ENCODE peak calls at places on chromosomes 6 and 20, in six cellular contexts. A is CD8-positive, alpha-beta memory T cell; K is thyroid gland; R is A549; H is AG04450; C is neural progenitor cell. S is an unnamed sample.

GRCh38 chr6:41445268-41445667 is 100.9 kb upstream of the FOXP4 start:
- DNase-seq in K (no peak), H (no peak), C (no peak), R (no peak), A (no peak), S (no peak)

GRCh38 chr20:48916699-48917098 is 4.8 kb upstream of the ARFGEF2 start:
- DNase-seq in K (no peak), H (no peak), C (no peak), R (no peak), A (no peak), S (no peak)

GRCh38 chr20:309306-309840 is 12.0 kb downstream of the ZCCHC3 start:
- DNase-seq in R (no peak), H (no peak), A (no peak), K (no peak), C (no peak), S (no peak)

GRCh38 chr6:38350882-38351281 is 288.8 kb downstream of the BTBD9 start:
- DNase-seq in C (peak; percentile 11), A (no peak), R (no peak), K (peak; percentile 6), H (peak; percentile 47), S (no peak)

GRCh38 chr20:50093240-50093639 is 19.7 kb downstream of the UBE2V1 start:
- DNase-seq in H (no peak), C (no peak), A (no peak), R (no peak), K (no peak), S (no peak)

GRCh38 chr6:139361211-139361610 is 13.2 kb downstream of the CITED2 start:
- DNase-seq in C (no peak), A (no peak), R (no peak), K (no peak), H (no peak), S (no peak)

GRCh38 chr6:87884203-87884602 is 163.4 kb upstream of the SPACA1 start:
- DNase-seq in H (no peak), A (no peak), R (no peak), C (no peak), K (no peak), S (no peak)

GRCh38 chr6:160774399-160774798 is 72.4 kb downstream of the PLG start:
- DNase-seq in C (no peak), R (no peak), K (no peak), H (no peak), A (no peak), S (no peak)

GRCh38 chr6:157754351-157754750 is 68.7 kb upstream of the SNX9 start:
- DNase-seq in K (no peak), C (no peak), H (no peak), A (no peak), R (no peak), S (no peak)

GRCh38 chr6:105591053-105591452 is 188.2 kb upstream of the PREP start:
- DNase-seq in K (no peak), H (no peak), R (peak; percentile 79), A (no peak), C (no peak), S (no peak)

GRCh38 chr6:143119260-143119659 is 58.6 kb downstream of the AIG1 start:
- DNase-seq in A (no peak), C (no peak), K (no peak), H (no peak), R (no peak), S (no peak)

GRCh38 chr6:28884423-28885148 is 39.2 kb downstream of the TRIM27 start:
- DNase-seq in C (no peak), R (no peak), K (no peak), A (peak; percentile 48), H (no peak), S (no peak)

GRCh38 chr6:34560366-34561226 is 4.5 kb upstream of the SPDEF start:
- DNase-seq in R (no peak), K (no peak), A (no peak), H (no peak), C (no peak), S (no peak)

GRCh38 chr6:150924808-150925654 is 59.5 kb downstream of the MTHFD1L start:
- DNase-seq in H (no peak), A (no peak), K (no peak), C (no peak), R (peak; percentile 6), S (no peak)

DNA sequence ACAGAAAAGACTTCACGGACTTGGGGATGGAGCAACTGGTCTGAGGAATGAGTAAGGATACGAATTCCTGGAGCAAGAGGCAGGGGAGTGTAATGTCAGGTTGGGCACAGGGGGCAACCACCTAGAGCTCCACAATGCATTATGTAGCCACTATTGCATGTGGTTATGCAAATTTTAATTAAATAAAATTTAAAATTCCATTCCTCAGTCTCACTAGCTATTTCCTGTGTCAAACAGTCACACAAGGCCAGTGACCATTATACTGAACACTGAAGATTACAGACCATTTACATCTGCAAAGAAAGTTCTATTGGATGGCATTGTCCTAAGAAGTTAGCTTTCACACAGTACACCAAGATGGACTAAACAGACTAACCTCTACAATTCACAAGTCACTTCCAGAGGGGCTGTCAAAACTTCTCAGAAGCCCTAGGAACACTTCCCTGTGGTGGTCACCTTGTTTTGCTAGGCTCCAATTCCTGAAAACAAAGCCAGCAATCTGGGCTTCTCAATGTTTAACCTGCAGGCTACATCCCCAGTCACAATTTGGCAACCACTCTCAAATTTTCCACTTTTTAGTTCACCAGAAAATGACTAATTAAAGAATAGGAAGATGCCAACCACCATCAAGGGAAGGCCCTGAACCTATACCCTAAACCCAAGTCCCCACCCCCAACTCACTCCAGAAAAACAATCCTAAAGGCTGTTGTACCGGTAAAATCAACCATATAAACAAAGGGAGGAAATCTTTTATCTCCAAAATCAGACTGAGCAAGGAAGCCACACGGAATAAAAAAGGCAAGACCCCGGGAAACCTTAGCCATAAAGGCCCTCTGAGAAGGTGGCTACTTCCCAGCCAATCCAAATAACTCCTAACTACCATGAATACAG is 34.2 kb upstream of the C20orf203 start:
- DNase-seq in K (no peak), C (no peak), A (no peak), R (no peak), H (no peak), S (no peak)
- H3K27ac ChIP-seq in K (peak overlapping the region; percentile 68), C (peak overlapping the region; percentile 68), A (no peak overlapping the region), R (no peak overlapping the region), H (peak overlapping the region; percentile 73), S (no peak overlapping the region)

GRCh38 chr20:41273445-41273844 is 44.1 kb downstream of the ZHX3 start:
- DNase-seq in C (no peak), K (no peak), H (no peak), A (no peak), R (no peak), S (no peak)

GRCh38 chr20:41274152-41274551 is 43.4 kb downstream of the ZHX3 start:
- DNase-seq in K (no peak), A (no peak), H (no peak), R (no peak), C (no peak), S (no peak)

GRCh38 chr20:41277049-41277448 is 40.5 kb downstream of the ZHX3 start:
- DNase-seq in A (no peak), H (no peak), K (no peak), C (no peak), R (no peak), S (no peak)

GRCh38 chr20:41276317-41276751 is 41.2 kb downstream of the ZHX3 start:
- DNase-seq in C (peak; percentile 21), R (no peak), K (peak; percentile 40), A (no peak), H (no peak), S (no peak)

GRCh38 chr20:41275181-41275793 is 42.2 kb downstream of the ZHX3 start:
- DNase-seq in R (no peak), A (no peak), H (peak; percentile 13), K (no peak), C (no peak), S (no peak)
- H3K27ac ChIP-seq in R (no peak overlapping the region), A (no peak overlapping the region), H (no peak overlapping the region), K (no peak overlapping the region), C (no peak overlapping the region), S (peak overlapping the region; percentile 83)

GRCh38 chr6:43669922-43670622 is 17.5 kb downstream of the MRPS18A start:
- DNase-seq in A (no peak), H (no peak), K (no peak), C (no peak), R (no peak), S (no peak)
- H3K27ac ChIP-seq in A (peak overlapping the region; percentile 57), H (no peak overlapping the region), K (peak overlapping the region; percentile 65), C (peak overlapping the region; percentile 91), R (no peak overlapping the region), S (peak overlapping the region; percentile 68)

GRCh38 chr6:108578595-108579038 is 17.9 kb downstream of the FOXO3 start:
- DNase-seq in A (no peak), C (no peak), K (no peak), H (no peak), R (no peak), S (no peak)

GRCh38 chr6:108578166-108578565 is 17.4 kb downstream of the FOXO3 start:
- DNase-seq in H (no peak), K (no peak), C (no peak), R (no peak), A (no peak), S (no peak)

GRCh38 chr6:108574457-108575149 is 13.9 kb downstream of the FOXO3 start:
- DNase-seq in A (no peak), K (no peak), C (no peak), H (no peak), R (no peak), S (no peak)

GRCh38 chr6:108575905-108576494 is 15.3 kb downstream of the FOXO3 start:
- DNase-seq in R (no peak), K (no peak), C (no peak), H (no peak), A (no peak), S (no peak)

DNA sequence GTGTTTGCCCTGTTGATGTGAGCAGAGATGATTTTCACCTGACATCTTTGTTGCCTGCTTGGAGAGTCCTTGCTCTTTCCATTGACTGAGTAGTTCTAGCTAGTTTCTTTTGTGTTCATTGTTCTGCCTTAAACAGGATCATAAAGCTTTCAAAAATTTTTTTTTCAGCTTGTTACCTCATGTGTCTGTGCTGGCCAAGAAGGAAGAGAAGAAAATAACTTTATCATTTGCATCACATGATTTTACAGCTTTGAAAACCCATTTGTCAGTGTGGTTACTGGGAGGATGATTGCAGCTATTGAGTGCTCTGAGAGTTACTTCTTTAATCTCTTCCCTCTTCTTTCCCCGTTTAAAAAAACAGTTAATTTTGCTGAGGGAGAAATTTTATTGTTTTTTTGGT is 16.0 kb downstream of the FOXO3 start:
- DNase-seq in R (no peak), A (no peak), C (no peak), H (no peak), K (no peak), S (no peak)
- H3K27ac ChIP-seq in R (no peak overlapping the region), A (no peak overlapping the region), C (no peak overlapping the region), H (no peak overlapping the region), K (peak overlapping the region; percentile 43), S (no peak overlapping the region)

DNA sequence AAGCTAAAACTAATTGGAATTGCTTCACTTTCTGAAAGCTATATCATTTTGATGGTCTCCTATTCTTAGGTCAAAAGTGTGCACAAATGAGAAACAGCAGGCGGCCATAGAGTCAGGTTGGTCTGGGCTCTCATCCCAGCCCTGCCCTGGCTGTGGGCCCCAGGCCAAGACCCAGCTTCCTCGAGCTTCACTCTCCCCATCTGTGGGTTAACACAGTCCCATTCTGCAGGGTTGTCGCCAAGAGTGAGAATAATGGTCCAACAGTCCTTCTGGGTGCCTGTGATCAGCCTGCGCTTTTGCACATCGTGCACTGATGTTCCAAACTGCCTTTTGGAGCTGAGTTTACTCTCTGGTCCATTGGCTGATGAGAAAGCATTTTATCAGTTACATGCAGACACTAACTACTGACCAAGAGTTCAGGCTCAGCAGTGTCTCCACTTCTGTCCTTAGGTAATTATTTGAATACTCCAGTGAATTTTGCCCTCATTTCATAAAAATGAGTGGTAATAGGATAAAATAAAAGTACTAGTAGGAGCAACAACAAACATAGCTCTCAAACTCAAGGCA is 82.6 kb downstream of the INSM1 start:
- DNase-seq in R (no peak), C (no peak), H (no peak), K (no peak), A (no peak), S (peak; percentile 36)
- H3K27ac ChIP-seq in R (no peak overlapping the region), C (no peak overlapping the region), H (no peak overlapping the region), K (no peak overlapping the region), A (no peak overlapping the region), S (no peak overlapping the region)

GRCh38 chr20:34301587-34302311 is 1.4 kb downstream of the AHCY start:
- DNase-seq in R (no peak), K (no peak), A (no peak), H (no peak), C (no peak), S (no peak)
- H3K27ac ChIP-seq in R (peak overlapping the region; percentile 87), K (peak overlapping the region; percentile 98), A (no peak overlapping the region), H (no peak overlapping the region), C (no peak overlapping the region), S (no peak overlapping the region)